ENCODE peak calls at places on chromosomes 12 and 14, in six cellular contexts. Y is heart left ventricle; G is GDM1; N is amygdala; I is HT1080; C is CD4-positive, CD25-positive, alpha-beta regulatory T cell. M is an unnamed sample.
A peak's percentile ranks its signal among the peaks of the same experiment; 100 is the strongest.

GRCh38 chr12:47753021-47754001 is 5.4 kb downstream of the RAPGEF3 start:
- DNase-seq in Y (peak; percentile 84), G (no peak), N (peak; percentile 39), I (peak; percentile 76), C (no peak), M (no peak)

GRCh38 chr12:12247584-12247983 is 19.3 kb downstream of the LRP6 start:
- DNase-seq in Y (no peak), G (no peak), N (no peak), I (no peak), C (no peak), M (no peak)

GRCh38 chr12:131391399-131391798 is 319.5 kb upstream of the SFSWAP start:
- DNase-seq in Y (no peak), G (no peak), N (no peak), I (no peak), C (no peak), M (no peak)

GRCh38 chr12:14774944-14775651 is 28.2 kb downstream of the WBP11 start:
- DNase-seq in Y (peak; percentile 29), G (no peak), N (no peak), I (peak; percentile 33), C (peak; percentile 47), M (no peak)

GRCh38 chr12:50641566-50641965 is 122.3 kb upstream of the ATF1 start:
- DNase-seq in Y (no peak), G (no peak), N (no peak), I (no peak), C (peak; percentile 19), M (no peak)

GRCh38 chr14:36856095-36856878 is 194.6 kb downstream of the PAX9 start:
- DNase-seq in Y (no peak), G (no peak), N (no peak), I (no peak), C (no peak), M (no peak)

GRCh38 chr14:59278111-59278510 is 89.6 kb downstream of the DAAM1 start:
- DNase-seq in Y (no peak), G (no peak), N (no peak), I (peak; percentile 96), C (no peak), M (no peak)

GRCh38 chr12:57093412-57094193 is 4.7 kb downstream of the NAB2 start:
- DNase-seq in Y (peak; percentile 85), G (peak; percentile 38), N (peak; percentile 29), I (peak; percentile 37), C (peak; percentile 69), M (peak; percentile 29)

GRCh38 chr12:46451276-46452021 is 78.9 kb upstream of the SLC38A2 start:
- DNase-seq in Y (no peak), G (no peak), N (no peak), I (no peak), C (no peak), M (no peak)

GRCh38 chr12:16880864-16881285 is 274.9 kb upstream of the LMO3 start:
- DNase-seq in Y (no peak), G (no peak), N (no peak), I (no peak), C (no peak), M (no peak)

GRCh38 chr12:126879820-126880219 is 1387.2 kb upstream of the TMEM132C start:
- DNase-seq in Y (no peak), G (no peak), N (no peak), I (no peak), C (no peak), M (no peak)

GRCh38 chr14:51780741-51781140 is 79.7 kb upstream of the GNG2 start:
- DNase-seq in Y (no peak), G (no peak), N (no peak), I (no peak), C (no peak), M (no peak)

GRCh38 chr12:66393890-66394289 is 91.6 kb downstream of the HELB start:
- DNase-seq in Y (no peak), G (no peak), N (no peak), I (no peak), C (peak; percentile 17), M (no peak)

GRCh38 chr14:96082420-96083300 is 43.5 kb downstream of the C14orf132 start:
- DNase-seq in Y (no peak), G (no peak), N (no peak), I (no peak), C (no peak), M (no peak)

GRCh38 chr12:2615665-2616387 is 178.9 kb upstream of the FKBP4 start:
- DNase-seq in Y (peak; percentile 64), G (no peak), N (no peak), I (no peak), C (no peak), M (no peak)